ENCODE peak calls at places on chromosomes 7 and 10, in four cellular contexts. V is H1, W is IMR-90, R is H9. I is an unnamed sample.

GRCh38 chr7:106947244-106947728 is 82.2 kb downstream of the PIK3CG start:
- DNase-seq in W (peak; percentile 83), V (no peak), R (peak; percentile 79), I (peak; percentile 93)

GRCh38 chr7:121447191-121447920 is 51.2 kb upstream of the FAM3C start:
- DNase-seq in R (no peak), W (no peak), V (no peak), I (no peak)

GRCh38 chr7:44535348-44536064 is 5.6 kb downstream of the NPC1L1 start:
- DNase-seq in V (no peak), W (no peak), R (no peak), I (no peak)

GRCh38 chr7:11486271-11486670 is 345.7 kb downstream of the THSD7A start:
- DNase-seq in V (no peak), R (no peak), W (no peak), I (no peak)

GRCh38 chr10:100019824-100020160 is 10.0 kb upstream of the DNMBP start:
- DNase-seq in W (no peak), R (peak; percentile 57), V (no peak), I (peak; percentile 78)

GRCh38 chr10:110783509-110784103 is 88.1 kb upstream of the PDCD4 start:
- DNase-seq in R (no peak), V (no peak), W (peak; percentile 4), I (no peak)

GRCh38 chr7:101590663-101591435 is 38.2 kb downstream of the MYL10 start:
- DNase-seq in R (no peak), V (peak; percentile 39), W (no peak), I (no peak)

GRCh38 chr10:79930751-79931150 is 18.2 kb downstream of the SFTPD start:
- DNase-seq in R (no peak), W (no peak), V (peak; percentile 39), I (no peak)

GRCh38 chr7:20598479-20599419 is 16.7 kb upstream of the ABCB5 start:
- DNase-seq in V (no peak), R (no peak), W (peak; percentile 71), I (peak; percentile 73)

GRCh38 chr7:101608772-101609713 is 20.1 kb downstream of the MYL10 start:
- DNase-seq in V (no peak), W (no peak), R (peak; percentile 71), I (peak; percentile 66)

GRCh38 chr7:138975343-138976104 is 5.7 kb downstream of the KIAA1549 start:
- DNase-seq in R (no peak), W (no peak), V (no peak), I (peak; percentile 65)

GRCh38 chr7:151087247-151088018 is 1.2 kb downstream of the AGAP3 start:
- DNase-seq in W (peak; percentile 52), R (no peak), V (no peak), I (no peak)

GRCh38 chr10:131086094-131086493 is 225.4 kb downstream of the TCERG1L start:
- DNase-seq in W (no peak), R (no peak), V (no peak), I (no peak)

GRCh38 chr10:131086511-131086910 is 225.0 kb downstream of the TCERG1L start:
- DNase-seq in V (no peak), W (no peak), R (no peak), I (no peak)

GRCh38 chr10:131083915-131084790 is 227.4 kb downstream of the TCERG1L start:
- DNase-seq in W (no peak), V (peak; percentile 86), R (peak; percentile 90), I (peak; percentile 80)

GRCh38 chr10:131084791-131085585 is 226.5 kb downstream of the TCERG1L start:
- DNase-seq in W (no peak), V (no peak), R (no peak), I (no peak)

DNA sequence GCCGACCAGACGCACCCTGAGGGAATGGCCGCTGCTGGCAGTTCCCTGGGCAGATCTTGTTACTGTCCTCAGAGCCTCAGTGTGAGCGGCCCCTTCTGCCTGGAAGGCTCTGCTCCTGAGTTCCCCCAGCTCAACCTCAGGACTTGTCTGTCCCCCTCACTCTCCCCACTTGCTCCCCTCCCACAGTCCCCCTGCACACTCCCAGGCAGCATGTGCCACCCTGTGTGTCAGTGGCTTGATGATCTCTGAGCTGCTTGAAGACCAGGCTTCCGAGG is 226.0 kb downstream of the TCERG1L start:
- DNase-seq in V (no peak), W (no peak), R (no peak), I (no peak)
- H2BK5ac ChIP-seq in V (peak overlapping the region; percentile 16), W (no peak overlapping the region), R (no peak overlapping the region), I (no peak overlapping the region)

GRCh38 chr7:96308253-96308949 is 13.5 kb downstream of the SLC25A13 start:
- DNase-seq in V (no peak), R (peak; percentile 58), W (no peak), I (peak; percentile 86)

GRCh38 chr7:96312502-96312901 is 9.4 kb downstream of the SLC25A13 start:
- DNase-seq in W (no peak), R (no peak), V (no peak), I (no peak)

GRCh38 chr7:96308950-96309263 is 13.0 kb downstream of the SLC25A13 start:
- DNase-seq in V (no peak), R (no peak), W (no peak), I (no peak)

GRCh38 chr7:96311967-96312366 is 9.9 kb downstream of the SLC25A13 start:
- DNase-seq in R (no peak), W (peak; percentile 35), V (no peak), I (no peak)

GRCh38 chr7:96310106-96310505 is 11.8 kb downstream of the SLC25A13 start:
- DNase-seq in W (no peak), R (no peak), V (no peak), I (no peak)
- H3K56ac ChIP-seq in W (no peak overlapping the region), R (no peak overlapping the region), V (no peak overlapping the region), I (no peak overlapping the region)

GRCh38 chr10:131946880-131947279 is 34.8 kb downstream of the BNIP3 start:
- DNase-seq in W (no peak), R (no peak), V (no peak), I (no peak)

GRCh38 chr10:131947631-131948347 is 33.9 kb downstream of the BNIP3 start:
- DNase-seq in R (no peak), W (peak; percentile 78), V (no peak), I (no peak)

GRCh38 chr10:131949041-131949862 is 32.5 kb downstream of the BNIP3 start:
- DNase-seq in W (no peak), V (no peak), R (no peak), I (no peak)

GRCh38 chr10:131948501-131948900 is 33.2 kb downstream of the BNIP3 start:
- DNase-seq in W (no peak), V (no peak), R (no peak), I (no peak)

GRCh38 chr10:131946321-131946751 is 35.4 kb downstream of the BNIP3 start:
- DNase-seq in R (no peak), W (peak; percentile 91), V (no peak), I (no peak)
- H2BK5ac ChIP-seq in R (no peak overlapping the region), W (peak overlapping the region; percentile 70), V (no peak overlapping the region), I (no peak overlapping the region)

GRCh38 chr7:158166386-158167340 is 421.0 kb downstream of the PTPRN2 start:
- DNase-seq in W (no peak), V (no peak), R (no peak), I (no peak)
- H3K56ac ChIP-seq in W (no peak overlapping the region), V (no peak overlapping the region), R (no peak overlapping the region), I (no peak overlapping the region)

GRCh38 chr7:84446991-84447480 is 252.4 kb upstream of the SEMA3A start:
- DNase-seq in R (no peak), V (no peak), W (no peak), I (no peak)
- H2BK5ac ChIP-seq in R (no peak overlapping the region), V (no peak overlapping the region), W (no peak overlapping the region), I (no peak overlapping the region)

DNA sequence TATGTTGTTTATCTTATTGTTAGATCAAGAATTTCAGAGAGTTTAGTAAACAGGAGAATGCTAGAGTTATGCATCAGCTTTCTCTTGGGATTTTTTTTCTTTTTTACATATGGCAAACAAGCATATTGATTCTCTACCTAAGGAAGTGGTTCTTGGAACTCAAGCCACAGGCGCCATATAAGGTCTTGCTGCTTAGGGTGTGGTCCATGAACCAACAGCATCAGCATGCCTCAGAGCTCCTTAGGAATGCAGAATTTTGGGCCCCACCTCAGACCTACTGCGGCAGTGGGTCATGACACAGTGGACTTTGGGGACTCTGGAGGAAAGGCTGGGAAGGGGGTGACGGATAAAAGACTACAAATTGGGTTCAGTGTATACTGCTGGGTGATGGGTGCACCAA is 230.8 kb downstream of the SKAP2 start:
- DNase-seq in R (no peak), W (no peak), V (no peak), I (no peak)
- H3K56ac ChIP-seq in R (no peak overlapping the region), W (no peak overlapping the region), V (no peak overlapping the region), I (no peak overlapping the region)

GRCh38 chr10:12337407-12337806 is 11.9 kb upstream of the CAMK1D start:
- DNase-seq in W (peak; percentile 59), R (no peak), V (no peak), I (no peak)

GRCh38 chr10:12333382-12334185 is 15.8 kb upstream of the CAMK1D start:
- DNase-seq in W (peak; percentile 97), V (no peak), R (no peak), I (peak; percentile 64)

GRCh38 chr10:12332572-12333381 is 16.6 kb upstream of the CAMK1D start:
- DNase-seq in W (peak; percentile 14), R (no peak), V (no peak), I (no peak)

GRCh38 chr10:12337973-12338372 is 11.4 kb upstream of the CAMK1D start:
- DNase-seq in W (peak; percentile 32), R (no peak), V (no peak), I (no peak)

DNA sequence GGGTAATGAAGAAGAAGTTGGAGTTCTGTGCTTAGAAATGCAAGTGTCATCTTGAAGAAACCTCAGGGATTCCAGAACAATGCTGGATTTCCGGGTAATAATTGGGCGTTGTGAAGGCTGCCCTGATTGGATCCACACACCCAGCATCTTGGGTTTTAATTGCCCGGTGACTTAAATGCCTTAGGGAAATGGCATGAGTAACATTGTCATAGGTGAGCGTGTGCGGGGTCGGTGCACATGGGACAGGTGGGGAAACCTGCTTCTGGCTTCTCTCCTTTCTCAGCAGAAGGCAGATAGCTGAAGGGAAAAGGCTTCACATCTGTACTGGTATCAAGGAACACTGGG is 15.2 kb upstream of the CAMK1D start:
- DNase-seq in R (no peak), W (no peak), V (no peak), I (no peak)
- H2BK5ac ChIP-seq in R (no peak overlapping the region), W (no peak overlapping the region), V (no peak overlapping the region), I (no peak overlapping the region)